ENCODE peak calls at places on chromosomes 1 and 21, in nine cellular contexts. A is suprapubic skin; D is fibroblast of pulmonary artery; T is CD8-positive, alpha-beta memory T cell; C is PC-9; M is spleen; Z is AG10803; S is aorta; I is adipocyte. K is an unnamed sample.

GRCh38 chr21:42124826-42125570 is 53.9 kb downstream of the UMODL1 start:
- DNase-seq in Z (no peak), A (no peak), I (no peak), D (no peak), C (no peak), S (peak; percentile 39), T (no peak), M (no peak), K (no peak)

GRCh38 chr1:14929547-14930223 is 223.9 kb upstream of the TMEM51 start:
- DNase-seq in S (no peak), I (no peak), Z (peak; percentile 67), T (no peak), A (no peak), C (no peak), M (no peak), D (peak; percentile 29), K (no peak)

GRCh38 chr1:186220911-186221310 is 154.1 kb downstream of the TPR start:
- DNase-seq in Z (no peak), T (no peak), M (no peak), I (no peak), C (no peak), S (no peak), A (no peak), D (no peak), K (no peak)

GRCh38 chr1:91804546-91805023 is 81.4 kb downstream of the TGFBR3 start:
- DNase-seq in D (no peak), T (peak; percentile 71), A (no peak), S (no peak), Z (peak; percentile 67), M (no peak), C (peak; percentile 98), I (no peak), K (no peak)

GRCh38 chr21:42421018-42421793 is 17.5 kb downstream of the UBASH3A start:
- DNase-seq in D (no peak), S (no peak), Z (no peak), A (no peak), C (no peak), M (peak; percentile 2), I (no peak), T (no peak), K (no peak)

GRCh38 chr1:220666349-220666748 is 23.8 kb upstream of the C1orf115 start:
- DNase-seq in A (no peak), I (no peak), Z (no peak), D (no peak), C (no peak), S (no peak), T (no peak), M (no peak), K (no peak)

GRCh38 chr1:152933196-152933595 is 13.8 kb upstream of the SPRR5 start:
- DNase-seq in S (no peak), C (peak; percentile 72), I (no peak), Z (no peak), T (no peak), M (no peak), A (no peak), D (no peak), K (no peak)

GRCh38 chr1:30033276-30034104 is 689.9 kb downstream of the MATN1 start:
- DNase-seq in D (no peak), S (no peak), I (no peak), A (no peak), M (no peak), T (no peak), Z (no peak), C (no peak), K (no peak)

GRCh38 chr1:216055004-216055403 is 368.2 kb downstream of the USH2A start:
- DNase-seq in M (no peak), I (no peak), A (no peak), Z (no peak), D (no peak), C (no peak), S (no peak), T (no peak), K (no peak)

GRCh38 chr21:43292041-43292865 is 123.4 kb downstream of the CRYAA start:
- DNase-seq in Z (no peak), T (no peak), M (peak; percentile 62), A (no peak), D (no peak), C (no peak), S (peak; percentile 30), I (no peak), K (no peak)

GRCh38 chr21:46195595-46196195 is 11.4 kb upstream of the SPATC1L start:
- DNase-seq in D (no peak), I (no peak), M (no peak), S (peak; percentile 29), C (no peak), A (peak; percentile 45), T (no peak), Z (no peak), K (no peak)

GRCh38 chr1:37901191-37901892 is 42.0 kb upstream of the MTF1 start:
- DNase-seq in A (peak; percentile 13), D (no peak), S (no peak), M (no peak), T (no peak), I (no peak), Z (no peak), C (no peak), K (no peak)

GRCh38 chr1:192445849-192446489 is 129.2 kb downstream of the RGS21 start:
- DNase-seq in I (peak; percentile 80), Z (peak; percentile 43), S (peak; percentile 46), C (no peak), T (peak; percentile 44), A (no peak), M (no peak), D (peak; percentile 78), K (peak; percentile 13)

GRCh38 chr1:84163123-84164038 is 19.3 kb downstream of the PRKACB start:
- DNase-seq in C (no peak), I (peak; percentile 16), Z (no peak), A (no peak), M (no peak), D (peak; percentile 26), T (no peak), S (no peak), K (no peak)
- H3K4me3 ChIP-seq in C (no peak overlapping the region), I (peak overlapping the region; percentile 80), Z (peak overlapping the region; percentile 41), A (no peak overlapping the region), M (no peak overlapping the region), D (peak overlapping the region; percentile 48), T (no peak overlapping the region), S (no peak overlapping the region), K (peak overlapping the region; percentile 53)

DNA sequence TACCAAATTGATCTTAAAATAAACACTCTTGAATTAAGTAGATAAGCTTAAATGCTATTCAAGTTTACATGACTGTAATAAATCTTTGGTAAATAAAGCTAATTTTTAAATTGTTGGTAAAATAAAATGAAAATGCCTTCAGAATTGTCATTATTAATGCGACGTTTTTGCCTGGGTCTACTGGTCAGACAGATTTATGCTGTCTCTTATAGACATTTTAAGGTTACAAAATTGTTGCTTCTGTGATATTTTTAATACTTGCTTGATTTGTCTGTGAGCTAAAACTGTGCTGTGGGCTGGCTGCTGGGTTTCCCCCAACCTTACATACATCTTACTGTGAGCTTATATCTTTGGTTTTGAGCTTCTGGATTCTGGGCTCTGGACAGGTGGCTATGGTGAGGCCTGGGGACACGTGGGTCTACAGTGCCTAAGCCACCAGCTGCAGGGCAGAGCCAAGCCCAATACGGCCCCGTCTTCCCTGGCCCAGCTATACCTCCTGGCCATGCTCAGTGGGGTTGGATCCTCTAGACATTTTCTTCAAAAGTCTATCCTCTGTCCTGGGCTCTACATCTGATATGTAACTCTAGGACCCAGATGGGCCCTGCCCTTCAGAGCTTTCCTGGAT is 81.4 kb downstream of the ETS2 start:
- DNase-seq in D (no peak), A (no peak), Z (no peak), M (no peak), S (no peak), C (no peak), I (no peak), T (no peak), K (no peak)
- H3K4me3 ChIP-seq in D (no peak overlapping the region), A (no peak overlapping the region), Z (no peak overlapping the region), M (no peak overlapping the region), S (no peak overlapping the region), C (no peak overlapping the region), I (no peak overlapping the region), T (no peak overlapping the region), K (no peak overlapping the region)

DNA sequence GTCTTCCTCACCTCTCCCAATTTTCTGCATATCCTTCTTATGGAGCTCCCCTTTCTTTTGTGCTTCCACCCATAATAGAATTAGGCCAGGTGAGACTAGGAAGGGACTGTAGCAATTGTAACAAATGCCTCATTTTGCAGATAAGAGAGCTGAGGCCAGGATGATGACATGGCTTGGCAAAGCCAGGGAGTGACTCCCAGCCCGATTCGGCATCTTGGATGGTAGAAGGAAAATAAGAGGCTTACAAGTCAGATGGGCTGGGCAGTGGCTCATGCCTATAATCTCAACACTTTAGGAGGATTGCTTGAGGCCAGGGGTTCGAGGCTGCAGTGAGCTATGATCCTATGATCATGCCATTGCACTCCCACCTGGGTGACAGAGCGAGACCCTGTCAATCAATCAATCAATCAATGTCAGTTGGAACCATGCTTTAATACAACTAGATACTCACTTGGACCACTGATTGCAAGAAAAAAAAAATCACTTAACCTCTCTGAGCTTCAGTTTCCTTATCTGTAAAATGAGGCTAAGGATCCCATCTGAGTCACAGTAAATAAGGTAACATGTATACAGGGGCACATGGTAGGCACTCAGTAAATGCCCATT is 51.6 kb downstream of the PLEKHA6 start:
- DNase-seq in D (no peak), I (no peak), A (no peak), M (no peak), C (no peak), T (no peak), S (no peak), Z (no peak), K (no peak)
- H3K4me3 ChIP-seq in D (no peak overlapping the region), I (peak overlapping the region; percentile 58), A (no peak overlapping the region), M (no peak overlapping the region), C (no peak overlapping the region), T (no peak overlapping the region), S (no peak overlapping the region), Z (no peak overlapping the region), K (no peak overlapping the region)

GRCh38 chr21:39955326-39955725 is 88.1 kb downstream of the PCP4 start:
- DNase-seq in D (no peak), M (no peak), I (no peak), A (no peak), Z (no peak), S (no peak), T (no peak), C (no peak), K (no peak)

GRCh38 chr21:39961251-39961650 is 94.0 kb downstream of the PCP4 start:
- DNase-seq in A (no peak), Z (no peak), T (no peak), S (no peak), C (no peak), I (peak; percentile 25), M (no peak), D (no peak), K (no peak)

GRCh38 chr21:39954570-39954969 is 87.3 kb downstream of the PCP4 start:
- DNase-seq in S (no peak), Z (no peak), D (no peak), T (no peak), C (no peak), A (no peak), M (no peak), I (no peak), K (no peak)

GRCh38 chr21:39956586-39956985 is 89.3 kb downstream of the PCP4 start:
- DNase-seq in I (no peak), C (no peak), T (no peak), Z (no peak), S (no peak), M (no peak), D (no peak), A (no peak), K (no peak)

DNA sequence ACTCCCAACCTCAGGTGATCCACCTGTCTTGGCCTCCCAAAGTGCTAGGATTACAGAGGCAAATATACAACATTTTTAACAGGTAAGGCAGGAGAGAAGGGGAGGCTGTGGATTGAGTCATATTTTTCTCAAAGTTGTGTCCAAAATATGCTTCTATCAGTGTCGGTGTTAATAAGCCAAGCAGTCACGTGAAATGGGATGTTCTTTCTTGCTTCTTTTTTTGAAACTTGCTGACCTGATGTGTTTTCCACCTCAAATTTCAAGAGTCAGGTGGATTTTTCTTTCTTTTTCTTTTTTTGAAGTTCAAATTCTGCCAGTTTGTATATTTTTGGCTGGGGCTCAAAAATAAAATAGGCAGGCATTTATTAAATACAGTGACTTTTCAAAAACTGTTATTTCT is 91.5 kb downstream of the PCP4 start:
- DNase-seq in D (no peak), I (no peak), C (no peak), Z (no peak), S (no peak), T (no peak), A (no peak), M (no peak), K (no peak)
- H3K4me3 ChIP-seq in D (no peak overlapping the region), I (no peak overlapping the region), C (no peak overlapping the region), Z (no peak overlapping the region), S (no peak overlapping the region), T (no peak overlapping the region), A (no peak overlapping the region), M (no peak overlapping the region), K (no peak overlapping the region)